ENCODE peak calls at places on chromosomes 5 and 9, in seven cellular contexts. One of them, this sample, is unnamed.

GRCh38 chr5:37839441-37840035 is 303 bp downstream of the GDNF start:
- DNase-seq in stimulated activated CD4-positive, alpha-beta T cell treated with anti-CD3 and anti-CD28 coated beads, Interleukin-15, amount 100 ng/mL, for 1 hour: no peak
- DNase-seq in amniotic stem cell: no peak
- DNase-seq in epithelial cell of esophagus: peak
- DNase-seq in COR-L47: peak
- DNase-seq in HT-29: no peak
- DNase-seq in endodermal cell: peak
- DNase-seq in this sample: peak

GRCh38 chr5:170057311-170057710 is 48.4 kb upstream of the FOXI1 start:
- DNase-seq in stimulated activated CD4-positive, alpha-beta T cell treated with anti-CD3 and anti-CD28 coated beads, Interleukin-15, amount 100 ng/mL, for 1 hour: no peak
- DNase-seq in amniotic stem cell: no peak
- DNase-seq in epithelial cell of esophagus: peak
- DNase-seq in COR-L47: no peak
- DNase-seq in HT-29: no peak
- DNase-seq in endodermal cell: peak
- DNase-seq in this sample: no peak

GRCh38 chr9:97307500-97308163 is at the start of gene CCDC180:
- DNase-seq in stimulated activated CD4-positive, alpha-beta T cell treated with anti-CD3 and anti-CD28 coated beads, Interleukin-15, amount 100 ng/mL, for 1 hour: no peak
- DNase-seq in amniotic stem cell: no peak
- DNase-seq in epithelial cell of esophagus: peak
- DNase-seq in COR-L47: no peak
- DNase-seq in HT-29: no peak
- DNase-seq in endodermal cell: no peak
- DNase-seq in this sample: no peak

GRCh38 chr5:156815988-156816599 is 34.0 kb upstream of the PPP1R2B start:
- DNase-seq in stimulated activated CD4-positive, alpha-beta T cell treated with anti-CD3 and anti-CD28 coated beads, Interleukin-15, amount 100 ng/mL, for 1 hour: no peak
- DNase-seq in amniotic stem cell: no peak
- DNase-seq in epithelial cell of esophagus: peak
- DNase-seq in COR-L47: peak
- DNase-seq in HT-29: peak
- DNase-seq in endodermal cell: peak
- DNase-seq in this sample: peak

GRCh38 chr9:127050152-127050551 is 72.3 kb downstream of the ANGPTL2 start:
- DNase-seq in stimulated activated CD4-positive, alpha-beta T cell treated with anti-CD3 and anti-CD28 coated beads, Interleukin-15, amount 100 ng/mL, for 1 hour: no peak
- DNase-seq in amniotic stem cell: no peak
- DNase-seq in epithelial cell of esophagus: no peak
- DNase-seq in COR-L47: no peak
- DNase-seq in HT-29: no peak
- DNase-seq in endodermal cell: peak
- DNase-seq in this sample: no peak

GRCh38 chr5:137635521-137635921 is 100.4 kb downstream of the KLHL3 start:
- DNase-seq in stimulated activated CD4-positive, alpha-beta T cell treated with anti-CD3 and anti-CD28 coated beads, Interleukin-15, amount 100 ng/mL, for 1 hour: no peak
- DNase-seq in amniotic stem cell: no peak
- DNase-seq in epithelial cell of esophagus: no peak
- DNase-seq in COR-L47: no peak
- DNase-seq in HT-29: no peak
- DNase-seq in endodermal cell: no peak
- DNase-seq in this sample: peak

GRCh38 chr5:96324708-96325107 is 108.3 kb downstream of the PCSK1 start:
- DNase-seq in stimulated activated CD4-positive, alpha-beta T cell treated with anti-CD3 and anti-CD28 coated beads, Interleukin-15, amount 100 ng/mL, for 1 hour: no peak
- DNase-seq in amniotic stem cell: no peak
- DNase-seq in epithelial cell of esophagus: peak
- DNase-seq in COR-L47: no peak
- DNase-seq in HT-29: peak
- DNase-seq in endodermal cell: no peak
- DNase-seq in this sample: peak

GRCh38 chr5:168947212-168947868 is 353.6 kb downstream of the SLIT3 start:
- DNase-seq in stimulated activated CD4-positive, alpha-beta T cell treated with anti-CD3 and anti-CD28 coated beads, Interleukin-15, amount 100 ng/mL, for 1 hour: no peak
- DNase-seq in amniotic stem cell: no peak
- DNase-seq in epithelial cell of esophagus: peak
- DNase-seq in COR-L47: peak
- DNase-seq in HT-29: peak
- DNase-seq in endodermal cell: peak
- DNase-seq in this sample: peak

GRCh38 chr5:98454407-98454806 is 319.1 kb upstream of the RGMB start:
- DNase-seq in stimulated activated CD4-positive, alpha-beta T cell treated with anti-CD3 and anti-CD28 coated beads, Interleukin-15, amount 100 ng/mL, for 1 hour: no peak
- DNase-seq in amniotic stem cell: no peak
- DNase-seq in epithelial cell of esophagus: peak
- DNase-seq in COR-L47: no peak
- DNase-seq in HT-29: no peak
- DNase-seq in endodermal cell: no peak
- DNase-seq in this sample: peak

GRCh38 chr9:107404086-107404590 is 85.4 kb downstream of the KLF4 start:
- DNase-seq in stimulated activated CD4-positive, alpha-beta T cell treated with anti-CD3 and anti-CD28 coated beads, Interleukin-15, amount 100 ng/mL, for 1 hour: no peak
- DNase-seq in amniotic stem cell: no peak
- DNase-seq in epithelial cell of esophagus: no peak
- DNase-seq in COR-L47: no peak
- DNase-seq in HT-29: no peak
- DNase-seq in endodermal cell: no peak
- DNase-seq in this sample: no peak

GRCh38 chr9:16784002-16784401 is 86.5 kb downstream of the BNC2 start:
- DNase-seq in stimulated activated CD4-positive, alpha-beta T cell treated with anti-CD3 and anti-CD28 coated beads, Interleukin-15, amount 100 ng/mL, for 1 hour: no peak
- DNase-seq in amniotic stem cell: no peak
- DNase-seq in epithelial cell of esophagus: no peak
- DNase-seq in COR-L47: no peak
- DNase-seq in HT-29: no peak
- DNase-seq in endodermal cell: no peak
- DNase-seq in this sample: no peak

GRCh38 chr5:142106061-142106460 is 2.5 kb upstream of the NDFIP1 start:
- DNase-seq in stimulated activated CD4-positive, alpha-beta T cell treated with anti-CD3 and anti-CD28 coated beads, Interleukin-15, amount 100 ng/mL, for 1 hour: no peak
- DNase-seq in amniotic stem cell: no peak
- DNase-seq in epithelial cell of esophagus: no peak
- DNase-seq in COR-L47: no peak
- DNase-seq in HT-29: no peak
- DNase-seq in endodermal cell: no peak
- DNase-seq in this sample: no peak

GRCh38 chr5:141958773-141959172 is 771 bp upstream of the PCDH12 start:
- DNase-seq in stimulated activated CD4-positive, alpha-beta T cell treated with anti-CD3 and anti-CD28 coated beads, Interleukin-15, amount 100 ng/mL, for 1 hour: no peak
- DNase-seq in amniotic stem cell: no peak
- DNase-seq in epithelial cell of esophagus: peak
- DNase-seq in COR-L47: no peak
- DNase-seq in HT-29: no peak
- DNase-seq in endodermal cell: no peak
- DNase-seq in this sample: peak

GRCh38 chr9:89746385-89747116 is 141.7 kb downstream of the GADD45G start:
- DNase-seq in stimulated activated CD4-positive, alpha-beta T cell treated with anti-CD3 and anti-CD28 coated beads, Interleukin-15, amount 100 ng/mL, for 1 hour: no peak
- DNase-seq in amniotic stem cell: no peak
- DNase-seq in epithelial cell of esophagus: no peak
- DNase-seq in COR-L47: no peak
- DNase-seq in HT-29: no peak
- DNase-seq in endodermal cell: no peak
- DNase-seq in this sample: no peak

GRCh38 chr9:37295178-37295577 is 127.3 kb upstream of the GRHPR start:
- DNase-seq in stimulated activated CD4-positive, alpha-beta T cell treated with anti-CD3 and anti-CD28 coated beads, Interleukin-15, amount 100 ng/mL, for 1 hour: no peak
- DNase-seq in amniotic stem cell: no peak
- DNase-seq in epithelial cell of esophagus: no peak
- DNase-seq in COR-L47: no peak
- DNase-seq in HT-29: no peak
- DNase-seq in endodermal cell: no peak
- DNase-seq in this sample: no peak

GRCh38 chr5:65072836-65073620 is 304.3 kb downstream of the CWC27 start:
- DNase-seq in stimulated activated CD4-positive, alpha-beta T cell treated with anti-CD3 and anti-CD28 coated beads, Interleukin-15, amount 100 ng/mL, for 1 hour: no peak
- DNase-seq in amniotic stem cell: no peak
- DNase-seq in epithelial cell of esophagus: no peak
- DNase-seq in COR-L47: no peak
- DNase-seq in HT-29: no peak
- DNase-seq in endodermal cell: no peak
- DNase-seq in this sample: peak

This sample was measured in IMR-90.